ENCODE peak calls at places on chromosomes 5 and 9, in nine cellular contexts. M is A549, Z is colonic mucosa, D is choroid plexus epithelial cell, T is prostate gland, V is astrocyte of the cerebellum, G is H1, Q is MCF 10A, N is right atrium auricular region. J is an unnamed sample.
A peak's percentile ranks its signal among the peaks of the same experiment; 100 is the strongest.

GRCh38 chr5:126471875-126472537 is 48.8 kb downstream of the GRAMD2B start:
- DNase-seq in M (peak; percentile 4), Z (no peak), D (peak; percentile 91), T (no peak), V (peak; percentile 53), G (no peak), Q (peak; percentile 66), N (no peak), J (no peak)

GRCh38 chr5:14036947-14037346 is 92.5 kb upstream of the DNAH5 start:
- DNase-seq in M (no peak), Z (no peak), D (peak; percentile 55), T (no peak), V (no peak), G (no peak), Q (no peak), N (no peak), J (no peak)

GRCh38 chr5:143245929-143246561 is 157.4 kb downstream of the NR3C1 start:
- DNase-seq in M (peak; percentile 94), Z (no peak), D (peak; percentile 95), T (no peak), V (peak; percentile 84), G (no peak), Q (peak; percentile 99), N (no peak), J (no peak)

GRCh38 chr5:140166911-140167310 is 8.1 kb upstream of the CYSTM1 start:
- DNase-seq in M (no peak), Z (no peak), D (no peak), T (no peak), V (no peak), G (no peak), Q (no peak), N (no peak), J (no peak)

GRCh38 chr9:88791105-88791805 is 200.0 kb upstream of the S1PR3 start:
- DNase-seq in M (no peak), Z (no peak), D (peak; percentile 94), T (no peak), V (peak; percentile 66), G (no peak), Q (peak; percentile 82), N (no peak), J (no peak)

GRCh38 chr5:38466444-38467189 is 89.8 kb downstream of the LIFR start:
- DNase-seq in M (peak; percentile 63), Z (peak; percentile 61), D (peak; percentile 99), T (no peak), V (no peak), G (no peak), Q (peak; percentile 97), N (peak; percentile 87), J (no peak)

GRCh38 chr5:171258737-171259405 is 50.2 kb upstream of the TLX3 start:
- DNase-seq in M (no peak), Z (no peak), D (no peak), T (no peak), V (no peak), G (no peak), Q (no peak), N (no peak), J (no peak)

GRCh38 chr5:1349246-1349645 is 4.3 kb upstream of the CLPTM1L start:
- DNase-seq in M (peak; percentile 29), Z (no peak), D (no peak), T (no peak), V (no peak), G (no peak), Q (no peak), N (no peak), J (no peak)

GRCh38 chr5:98482321-98483111 is 290.9 kb upstream of the RGMB start:
- DNase-seq in M (no peak), Z (no peak), D (no peak), T (no peak), V (no peak), G (no peak), Q (no peak), N (no peak), J (no peak)

GRCh38 chr5:104635216-104635615 is 1072.6 kb upstream of the NUDT12 start:
- DNase-seq in M (peak; percentile 6), Z (no peak), D (peak; percentile 72), T (no peak), V (peak; percentile 45), G (no peak), Q (no peak), N (no peak), J (no peak)

GRCh38 chr9:69502671-69503301 is 169.4 kb downstream of the APBA1 start:
- DNase-seq in M (no peak), Z (no peak), D (peak; percentile 34), T (no peak), V (peak; percentile 51), G (no peak), Q (peak; percentile 23), N (no peak), J (no peak)

GRCh38 chr9:121331992-121332685 is 37.9 kb downstream of the STOM start:
- DNase-seq in M (peak; percentile 44), Z (no peak), D (peak; percentile 75), T (no peak), V (no peak), G (no peak), Q (no peak), N (no peak), J (no peak)

GRCh38 chr9:109329274-109330258 is 8.7 kb upstream of the EPB41L4B start:
- DNase-seq in M (peak; percentile 28), Z (peak; percentile 80), D (peak; percentile 64), T (peak; percentile 82), V (peak; percentile 70), G (no peak), Q (peak; percentile 90), N (peak; percentile 84), J (no peak)

GRCh38 chr9:133913571-133914369 is 78.4 kb downstream of the VAV2 start:
- DNase-seq in M (no peak), Z (no peak), D (peak; percentile 47), T (no peak), V (no peak), G (no peak), Q (no peak), N (no peak), J (no peak)

GRCh38 chr5:103910002-103910401 is 347.4 kb upstream of the NUDT12 start:
- DNase-seq in M (no peak), Z (no peak), D (no peak), T (no peak), V (no peak), G (no peak), Q (no peak), N (no peak), J (no peak)

GRCh38 chr9:104740596-104740995 is 6.9 kb upstream of the NIPSNAP3A start:
- DNase-seq in M (peak; percentile 11), Z (no peak), D (peak; percentile 55), T (no peak), V (no peak), G (no peak), Q (peak; percentile 8), N (no peak), J (no peak)

GRCh38 chr9:124964056-124964455 is 23.2 kb upstream of the GOLGA1 start:
- DNase-seq in M (no peak), Z (no peak), D (no peak), T (no peak), V (no peak), G (no peak), Q (no peak), N (no peak), J (no peak)

GRCh38 chr9:124964604-124965003 is 23.7 kb upstream of the GOLGA1 start:
- DNase-seq in M (no peak), Z (no peak), D (no peak), T (no peak), V (no peak), G (no peak), Q (no peak), N (no peak), J (no peak)

GRCh38 chr9:124972241-124972770 is 31.4 kb upstream of the GOLGA1 start:
- DNase-seq in M (no peak), Z (no peak), D (no peak), T (no peak), V (no peak), G (no peak), Q (no peak), N (no peak), J (no peak)

GRCh38 chr9:124969401-124969800 is 28.5 kb upstream of the GOLGA1 start:
- DNase-seq in M (no peak), Z (no peak), D (no peak), T (no peak), V (no peak), G (no peak), Q (no peak), N (no peak), J (no peak)

GRCh38 chr9:124968238-124968637 is 27.4 kb upstream of the GOLGA1 start:
- DNase-seq in M (no peak), Z (no peak), D (no peak), T (no peak), V (no peak), G (no peak), Q (no peak), N (no peak), J (no peak)
- TF ChIP-seq CTCF in M (no peak), Z (no peak), D (no peak), T (no peak), V (no peak), G (no peak), Q (no peak), N (no peak), J (no peak)

DNA sequence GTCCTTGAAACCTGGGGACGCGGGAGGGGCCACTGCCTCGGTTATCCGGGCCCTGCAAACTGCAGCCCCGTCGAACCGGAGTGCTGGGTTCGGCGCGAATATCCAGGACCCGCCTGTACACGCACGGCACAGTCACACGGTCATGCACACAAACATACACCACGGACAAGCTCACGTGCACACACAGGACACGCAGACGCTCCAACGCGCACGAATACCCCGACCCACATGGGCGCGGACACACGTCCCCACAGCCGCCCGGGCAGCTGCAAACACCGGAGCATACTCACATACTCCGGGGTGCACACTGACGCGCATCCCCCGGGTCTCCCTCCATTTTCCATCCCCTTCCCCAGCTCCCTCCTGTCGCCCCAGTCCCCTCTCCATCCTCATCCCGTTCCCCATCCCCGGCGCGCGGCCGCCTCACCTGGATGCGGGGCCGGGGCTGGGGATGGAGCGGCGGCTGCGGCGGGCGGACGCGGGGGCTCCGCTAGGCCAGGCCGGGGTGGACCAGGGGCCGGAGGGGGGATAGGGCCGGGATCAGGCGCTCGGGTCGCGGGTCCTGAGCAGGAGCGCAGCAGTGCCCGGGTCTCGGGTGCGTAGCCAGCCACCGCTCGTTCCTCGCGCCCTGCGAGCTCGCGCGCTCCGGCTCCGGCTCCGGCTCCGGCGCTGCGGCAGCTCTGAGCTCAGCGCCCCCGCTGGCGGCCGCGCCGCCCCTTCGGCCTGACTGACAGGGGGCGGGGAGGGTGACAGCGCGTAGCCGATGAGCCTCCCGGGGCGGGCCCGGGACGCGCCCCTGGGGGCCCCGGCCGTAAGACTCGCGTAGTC is at the start of the genes EIF4E1B and SNCB:
- DNase-seq in M (peak; percentile 37), Z (no peak), D (peak; percentile 52), T (no peak), V (no peak), G (no peak), Q (no peak), N (no peak), J (peak; percentile 32)
- TF ChIP-seq CTCF in M (no peak), Z (no peak), D (no peak), T (no peak), V (no peak), G (no peak), Q (no peak), N (peak; percentile 30), J (peak; percentile 17)

GRCh38 chr9:14322211-14323082 is 8.5 kb upstream of the NFIB start:
- DNase-seq in M (peak; percentile 93), Z (peak; percentile 95), D (peak; percentile 95), T (peak; percentile 93), V (peak; percentile 79), G (no peak), Q (peak; percentile 94), N (peak; percentile 91), J (peak; percentile 81)
- TF ChIP-seq CTCF in M (peak; percentile 38), Z (no peak), D (peak; percentile 49), T (peak; percentile 50), V (peak; percentile 41), G (no peak), Q (peak; percentile 38), N (peak; percentile 68), J (peak; percentile 61)

GRCh38 chr9:91750343-91750742 is 199.7 kb downstream of the ROR2 start:
- DNase-seq in M (no peak), Z (peak; percentile 31), D (no peak), T (no peak), V (no peak), G (no peak), Q (no peak), N (no peak), J (no peak)
- TF ChIP-seq CTCF in M (no peak), Z (no peak), D (no peak), T (no peak), V (no peak), G (peak; percentile 24), Q (no peak), N (no peak), J (no peak)

J was measured in progenitor cell of endocrine pancreas.